ENCODE peak calls at places on chromosomes 5 and 9, in ten cellular contexts. One of them, this sample, is unnamed.

GRCh38 chr5:142600611-142601360 is 85.1 kb downstream of the FGF1 start:
- DNase-seq in ureter: peak
- DNase-seq in activated CD8-positive, alpha-beta T cell treated with anti-CD3 and anti-CD28 coated beads for 36 hours: no peak
- DNase-seq in stimulated activated CD8-positive, alpha-beta memory T cell treated with anti-CD3 and anti-CD28 coated beads, Interleukin-2, amount 100 ng/mL, for 48 hours: no peak
- DNase-seq in mucosa of gallbladder: peak
- DNase-seq in effector memory CD8-positive, alpha-beta T cell: no peak
- DNase-seq in activated CD4-positive, CD25-positive, alpha-beta regulatory T cell treated with anti-CD3 and anti-CD28 coated beads, Interleukin-2, amount 50 U/mL, for 72 hours: no peak
- DNase-seq in astrocyte of the spinal cord: peak
- DNase-seq in tibial artery: peak
- DNase-seq in frontal cortex: no peak
- DNase-seq in this sample: peak

GRCh38 chr9:129281506-129282145 is 103.6 kb upstream of the IER5L start:
- DNase-seq in ureter: peak
- DNase-seq in activated CD8-positive, alpha-beta T cell treated with anti-CD3 and anti-CD28 coated beads for 36 hours: no peak
- DNase-seq in stimulated activated CD8-positive, alpha-beta memory T cell treated with anti-CD3 and anti-CD28 coated beads, Interleukin-2, amount 100 ng/mL, for 48 hours: no peak
- DNase-seq in mucosa of gallbladder: no peak
- DNase-seq in effector memory CD8-positive, alpha-beta T cell: no peak
- DNase-seq in activated CD4-positive, CD25-positive, alpha-beta regulatory T cell treated with anti-CD3 and anti-CD28 coated beads, Interleukin-2, amount 50 U/mL, for 72 hours: peak
- DNase-seq in astrocyte of the spinal cord: no peak
- DNase-seq in tibial artery: peak
- DNase-seq in frontal cortex: no peak
- DNase-seq in this sample: peak

GRCh38 chr9:111056554-111056953 is 18.3 kb upstream of the LPAR1 start:
- DNase-seq in ureter: no peak
- DNase-seq in activated CD8-positive, alpha-beta T cell treated with anti-CD3 and anti-CD28 coated beads for 36 hours: no peak
- DNase-seq in stimulated activated CD8-positive, alpha-beta memory T cell treated with anti-CD3 and anti-CD28 coated beads, Interleukin-2, amount 100 ng/mL, for 48 hours: no peak
- DNase-seq in mucosa of gallbladder: no peak
- DNase-seq in effector memory CD8-positive, alpha-beta T cell: no peak
- DNase-seq in activated CD4-positive, CD25-positive, alpha-beta regulatory T cell treated with anti-CD3 and anti-CD28 coated beads, Interleukin-2, amount 50 U/mL, for 72 hours: no peak
- DNase-seq in astrocyte of the spinal cord: peak
- DNase-seq in tibial artery: no peak
- DNase-seq in frontal cortex: no peak
- DNase-seq in this sample: no peak

GRCh38 chr5:19837536-19838179 is 150.3 kb downstream of the CDH18 start:
- DNase-seq in ureter: no peak
- DNase-seq in activated CD8-positive, alpha-beta T cell treated with anti-CD3 and anti-CD28 coated beads for 36 hours: no peak
- DNase-seq in stimulated activated CD8-positive, alpha-beta memory T cell treated with anti-CD3 and anti-CD28 coated beads, Interleukin-2, amount 100 ng/mL, for 48 hours: no peak
- DNase-seq in mucosa of gallbladder: no peak
- DNase-seq in effector memory CD8-positive, alpha-beta T cell: no peak
- DNase-seq in activated CD4-positive, CD25-positive, alpha-beta regulatory T cell treated with anti-CD3 and anti-CD28 coated beads, Interleukin-2, amount 50 U/mL, for 72 hours: no peak
- DNase-seq in astrocyte of the spinal cord: peak
- DNase-seq in tibial artery: no peak
- DNase-seq in frontal cortex: no peak
- DNase-seq in this sample: no peak

GRCh38 chr5:2369178-2369577 is 382.3 kb downstream of the IRX2 start:
- DNase-seq in ureter: no peak
- DNase-seq in activated CD8-positive, alpha-beta T cell treated with anti-CD3 and anti-CD28 coated beads for 36 hours: no peak
- DNase-seq in stimulated activated CD8-positive, alpha-beta memory T cell treated with anti-CD3 and anti-CD28 coated beads, Interleukin-2, amount 100 ng/mL, for 48 hours: no peak
- DNase-seq in mucosa of gallbladder: no peak
- DNase-seq in effector memory CD8-positive, alpha-beta T cell: no peak
- DNase-seq in activated CD4-positive, CD25-positive, alpha-beta regulatory T cell treated with anti-CD3 and anti-CD28 coated beads, Interleukin-2, amount 50 U/mL, for 72 hours: no peak
- DNase-seq in astrocyte of the spinal cord: no peak
- DNase-seq in tibial artery: no peak
- DNase-seq in frontal cortex: no peak
- DNase-seq in this sample: peak

GRCh38 chr5:149853019-149853648 is 91.5 kb downstream of the PDE6A start:
- DNase-seq in ureter: peak
- DNase-seq in activated CD8-positive, alpha-beta T cell treated with anti-CD3 and anti-CD28 coated beads for 36 hours: peak
- DNase-seq in stimulated activated CD8-positive, alpha-beta memory T cell treated with anti-CD3 and anti-CD28 coated beads, Interleukin-2, amount 100 ng/mL, for 48 hours: peak
- DNase-seq in mucosa of gallbladder: peak
- DNase-seq in effector memory CD8-positive, alpha-beta T cell: peak
- DNase-seq in activated CD4-positive, CD25-positive, alpha-beta regulatory T cell treated with anti-CD3 and anti-CD28 coated beads, Interleukin-2, amount 50 U/mL, for 72 hours: peak
- DNase-seq in astrocyte of the spinal cord: peak
- DNase-seq in tibial artery: peak
- DNase-seq in frontal cortex: peak
- DNase-seq in this sample: peak

GRCh38 chr5:17828709-17829108 is 194.4 kb downstream of the TAF11L14 start:
- DNase-seq in ureter: no peak
- DNase-seq in activated CD8-positive, alpha-beta T cell treated with anti-CD3 and anti-CD28 coated beads for 36 hours: no peak
- DNase-seq in stimulated activated CD8-positive, alpha-beta memory T cell treated with anti-CD3 and anti-CD28 coated beads, Interleukin-2, amount 100 ng/mL, for 48 hours: no peak
- DNase-seq in mucosa of gallbladder: no peak
- DNase-seq in effector memory CD8-positive, alpha-beta T cell: no peak
- DNase-seq in activated CD4-positive, CD25-positive, alpha-beta regulatory T cell treated with anti-CD3 and anti-CD28 coated beads, Interleukin-2, amount 50 U/mL, for 72 hours: no peak
- DNase-seq in astrocyte of the spinal cord: peak
- DNase-seq in tibial artery: no peak
- DNase-seq in frontal cortex: no peak
- DNase-seq in this sample: no peak

GRCh38 chr9:70427161-70427945 is 12.9 kb upstream of the KLF9 start:
- DNase-seq in ureter: no peak
- DNase-seq in activated CD8-positive, alpha-beta T cell treated with anti-CD3 and anti-CD28 coated beads for 36 hours: no peak
- DNase-seq in stimulated activated CD8-positive, alpha-beta memory T cell treated with anti-CD3 and anti-CD28 coated beads, Interleukin-2, amount 100 ng/mL, for 48 hours: no peak
- DNase-seq in mucosa of gallbladder: no peak
- DNase-seq in effector memory CD8-positive, alpha-beta T cell: no peak
- DNase-seq in activated CD4-positive, CD25-positive, alpha-beta regulatory T cell treated with anti-CD3 and anti-CD28 coated beads, Interleukin-2, amount 50 U/mL, for 72 hours: no peak
- DNase-seq in astrocyte of the spinal cord: no peak
- DNase-seq in tibial artery: no peak
- DNase-seq in frontal cortex: no peak
- DNase-seq in this sample: no peak

GRCh38 chr9:37729499-37729898 is 24.1 kb upstream of the TRMT10B start:
- DNase-seq in ureter: peak
- DNase-seq in activated CD8-positive, alpha-beta T cell treated with anti-CD3 and anti-CD28 coated beads for 36 hours: no peak
- DNase-seq in stimulated activated CD8-positive, alpha-beta memory T cell treated with anti-CD3 and anti-CD28 coated beads, Interleukin-2, amount 100 ng/mL, for 48 hours: no peak
- DNase-seq in mucosa of gallbladder: no peak
- DNase-seq in effector memory CD8-positive, alpha-beta T cell: no peak
- DNase-seq in activated CD4-positive, CD25-positive, alpha-beta regulatory T cell treated with anti-CD3 and anti-CD28 coated beads, Interleukin-2, amount 50 U/mL, for 72 hours: no peak
- DNase-seq in astrocyte of the spinal cord: no peak
- DNase-seq in tibial artery: no peak
- DNase-seq in frontal cortex: no peak
- DNase-seq in this sample: no peak

GRCh38 chr9:81798606-81799005 is 109.3 kb upstream of the TLE1 start:
- DNase-seq in ureter: peak
- DNase-seq in activated CD8-positive, alpha-beta T cell treated with anti-CD3 and anti-CD28 coated beads for 36 hours: no peak
- DNase-seq in stimulated activated CD8-positive, alpha-beta memory T cell treated with anti-CD3 and anti-CD28 coated beads, Interleukin-2, amount 100 ng/mL, for 48 hours: no peak
- DNase-seq in mucosa of gallbladder: peak
- DNase-seq in effector memory CD8-positive, alpha-beta T cell: no peak
- DNase-seq in activated CD4-positive, CD25-positive, alpha-beta regulatory T cell treated with anti-CD3 and anti-CD28 coated beads, Interleukin-2, amount 50 U/mL, for 72 hours: no peak
- DNase-seq in astrocyte of the spinal cord: no peak
- DNase-seq in tibial artery: no peak
- DNase-seq in frontal cortex: no peak
- DNase-seq in this sample: no peak

GRCh38 chr9:134759001-134759607 is 117.5 kb downstream of the COL5A1 start:
- DNase-seq in ureter: no peak
- DNase-seq in activated CD8-positive, alpha-beta T cell treated with anti-CD3 and anti-CD28 coated beads for 36 hours: no peak
- DNase-seq in stimulated activated CD8-positive, alpha-beta memory T cell treated with anti-CD3 and anti-CD28 coated beads, Interleukin-2, amount 100 ng/mL, for 48 hours: no peak
- DNase-seq in mucosa of gallbladder: no peak
- DNase-seq in effector memory CD8-positive, alpha-beta T cell: no peak
- DNase-seq in activated CD4-positive, CD25-positive, alpha-beta regulatory T cell treated with anti-CD3 and anti-CD28 coated beads, Interleukin-2, amount 50 U/mL, for 72 hours: no peak
- DNase-seq in astrocyte of the spinal cord: peak
- DNase-seq in tibial artery: no peak
- DNase-seq in frontal cortex: no peak
- DNase-seq in this sample: no peak

GRCh38 chr9:105890046-105890822 is 195.9 kb downstream of the TMEM38B start:
- DNase-seq in ureter: no peak
- DNase-seq in activated CD8-positive, alpha-beta T cell treated with anti-CD3 and anti-CD28 coated beads for 36 hours: no peak
- DNase-seq in stimulated activated CD8-positive, alpha-beta memory T cell treated with anti-CD3 and anti-CD28 coated beads, Interleukin-2, amount 100 ng/mL, for 48 hours: no peak
- DNase-seq in mucosa of gallbladder: no peak
- DNase-seq in effector memory CD8-positive, alpha-beta T cell: no peak
- DNase-seq in activated CD4-positive, CD25-positive, alpha-beta regulatory T cell treated with anti-CD3 and anti-CD28 coated beads, Interleukin-2, amount 50 U/mL, for 72 hours: no peak
- DNase-seq in astrocyte of the spinal cord: peak
- DNase-seq in tibial artery: no peak
- DNase-seq in frontal cortex: no peak
- DNase-seq in this sample: no peak

GRCh38 chr5:111855356-111855755 is 98.4 kb upstream of the NREP start:
- DNase-seq in ureter: no peak
- DNase-seq in activated CD8-positive, alpha-beta T cell treated with anti-CD3 and anti-CD28 coated beads for 36 hours: no peak
- DNase-seq in stimulated activated CD8-positive, alpha-beta memory T cell treated with anti-CD3 and anti-CD28 coated beads, Interleukin-2, amount 100 ng/mL, for 48 hours: no peak
- DNase-seq in mucosa of gallbladder: no peak
- DNase-seq in effector memory CD8-positive, alpha-beta T cell: no peak
- DNase-seq in activated CD4-positive, CD25-positive, alpha-beta regulatory T cell treated with anti-CD3 and anti-CD28 coated beads, Interleukin-2, amount 50 U/mL, for 72 hours: no peak
- DNase-seq in astrocyte of the spinal cord: no peak
- DNase-seq in tibial artery: no peak
- DNase-seq in frontal cortex: no peak
- DNase-seq in this sample: no peak

GRCh38 chr5:62718368-62718767 is 139.7 kb downstream of the LRRC70 start:
- DNase-seq in ureter: no peak
- DNase-seq in activated CD8-positive, alpha-beta T cell treated with anti-CD3 and anti-CD28 coated beads for 36 hours: no peak
- DNase-seq in stimulated activated CD8-positive, alpha-beta memory T cell treated with anti-CD3 and anti-CD28 coated beads, Interleukin-2, amount 100 ng/mL, for 48 hours: no peak
- DNase-seq in mucosa of gallbladder: no peak
- DNase-seq in effector memory CD8-positive, alpha-beta T cell: no peak
- DNase-seq in activated CD4-positive, CD25-positive, alpha-beta regulatory T cell treated with anti-CD3 and anti-CD28 coated beads, Interleukin-2, amount 50 U/mL, for 72 hours: no peak
- DNase-seq in astrocyte of the spinal cord: no peak
- DNase-seq in tibial artery: no peak
- DNase-seq in frontal cortex: no peak
- DNase-seq in this sample: no peak

GRCh38 chr5:64766105-64766504 is 2.4 kb downstream of the SREK1IP1 start:
- DNase-seq in ureter: no peak
- DNase-seq in activated CD8-positive, alpha-beta T cell treated with anti-CD3 and anti-CD28 coated beads for 36 hours: no peak
- DNase-seq in stimulated activated CD8-positive, alpha-beta memory T cell treated with anti-CD3 and anti-CD28 coated beads, Interleukin-2, amount 100 ng/mL, for 48 hours: no peak
- DNase-seq in mucosa of gallbladder: no peak
- DNase-seq in effector memory CD8-positive, alpha-beta T cell: no peak
- DNase-seq in activated CD4-positive, CD25-positive, alpha-beta regulatory T cell treated with anti-CD3 and anti-CD28 coated beads, Interleukin-2, amount 50 U/mL, for 72 hours: no peak
- DNase-seq in astrocyte of the spinal cord: no peak
- DNase-seq in tibial artery: no peak
- DNase-seq in frontal cortex: no peak
- DNase-seq in this sample: no peak

GRCh38 chr9:69180670-69181069 is 6.6 kb downstream of the TJP2 start:
- DNase-seq in ureter: peak
- DNase-seq in activated CD8-positive, alpha-beta T cell treated with anti-CD3 and anti-CD28 coated beads for 36 hours: peak
- DNase-seq in stimulated activated CD8-positive, alpha-beta memory T cell treated with anti-CD3 and anti-CD28 coated beads, Interleukin-2, amount 100 ng/mL, for 48 hours: no peak
- DNase-seq in mucosa of gallbladder: peak
- DNase-seq in effector memory CD8-positive, alpha-beta T cell: no peak
- DNase-seq in activated CD4-positive, CD25-positive, alpha-beta regulatory T cell treated with anti-CD3 and anti-CD28 coated beads, Interleukin-2, amount 50 U/mL, for 72 hours: no peak
- DNase-seq in astrocyte of the spinal cord: peak
- DNase-seq in tibial artery: peak
- DNase-seq in frontal cortex: no peak
- DNase-seq in this sample: no peak

GRCh38 chr9:88905506-88905905 is 85.8 kb upstream of the S1PR3 start:
- DNase-seq in ureter: no peak
- DNase-seq in activated CD8-positive, alpha-beta T cell treated with anti-CD3 and anti-CD28 coated beads for 36 hours: no peak
- DNase-seq in stimulated activated CD8-positive, alpha-beta memory T cell treated with anti-CD3 and anti-CD28 coated beads, Interleukin-2, amount 100 ng/mL, for 48 hours: no peak
- DNase-seq in mucosa of gallbladder: no peak
- DNase-seq in effector memory CD8-positive, alpha-beta T cell: no peak
- DNase-seq in activated CD4-positive, CD25-positive, alpha-beta regulatory T cell treated with anti-CD3 and anti-CD28 coated beads, Interleukin-2, amount 50 U/mL, for 72 hours: no peak
- DNase-seq in astrocyte of the spinal cord: peak
- DNase-seq in tibial artery: no peak
- DNase-seq in frontal cortex: no peak
- DNase-seq in this sample: no peak

GRCh38 chr5:3324421-3325101 is 271.1 kb upstream of the IRX1 start:
- DNase-seq in ureter: no peak
- DNase-seq in activated CD8-positive, alpha-beta T cell treated with anti-CD3 and anti-CD28 coated beads for 36 hours: peak
- DNase-seq in stimulated activated CD8-positive, alpha-beta memory T cell treated with anti-CD3 and anti-CD28 coated beads, Interleukin-2, amount 100 ng/mL, for 48 hours: no peak
- DNase-seq in mucosa of gallbladder: no peak
- DNase-seq in effector memory CD8-positive, alpha-beta T cell: no peak
- DNase-seq in activated CD4-positive, CD25-positive, alpha-beta regulatory T cell treated with anti-CD3 and anti-CD28 coated beads, Interleukin-2, amount 50 U/mL, for 72 hours: no peak
- DNase-seq in astrocyte of the spinal cord: no peak
- DNase-seq in tibial artery: peak
- DNase-seq in frontal cortex: no peak
- DNase-seq in this sample: no peak

GRCh38 chr5:173396311-173396993 is 68.2 kb upstream of the STC2 start:
- DNase-seq in ureter: no peak
- DNase-seq in activated CD8-positive, alpha-beta T cell treated with anti-CD3 and anti-CD28 coated beads for 36 hours: peak
- DNase-seq in stimulated activated CD8-positive, alpha-beta memory T cell treated with anti-CD3 and anti-CD28 coated beads, Interleukin-2, amount 100 ng/mL, for 48 hours: no peak
- DNase-seq in mucosa of gallbladder: no peak
- DNase-seq in effector memory CD8-positive, alpha-beta T cell: no peak
- DNase-seq in activated CD4-positive, CD25-positive, alpha-beta regulatory T cell treated with anti-CD3 and anti-CD28 coated beads, Interleukin-2, amount 50 U/mL, for 72 hours: no peak
- DNase-seq in astrocyte of the spinal cord: no peak
- DNase-seq in tibial artery: no peak
- DNase-seq in frontal cortex: no peak
- DNase-seq in this sample: no peak

GRCh38 chr5:84430863-84431663 is 46.4 kb upstream of the EDIL3 start:
- DNase-seq in ureter: no peak
- DNase-seq in activated CD8-positive, alpha-beta T cell treated with anti-CD3 and anti-CD28 coated beads for 36 hours: no peak
- DNase-seq in stimulated activated CD8-positive, alpha-beta memory T cell treated with anti-CD3 and anti-CD28 coated beads, Interleukin-2, amount 100 ng/mL, for 48 hours: no peak
- DNase-seq in mucosa of gallbladder: no peak
- DNase-seq in effector memory CD8-positive, alpha-beta T cell: no peak
- DNase-seq in activated CD4-positive, CD25-positive, alpha-beta regulatory T cell treated with anti-CD3 and anti-CD28 coated beads, Interleukin-2, amount 50 U/mL, for 72 hours: no peak
- DNase-seq in astrocyte of the spinal cord: no peak
- DNase-seq in tibial artery: no peak
- DNase-seq in frontal cortex: no peak
- DNase-seq in this sample: no peak

GRCh38 chr9:37455884-37456647 is 9.2 kb downstream of the ZBTB5 start:
- DNase-seq in ureter: no peak
- DNase-seq in activated CD8-positive, alpha-beta T cell treated with anti-CD3 and anti-CD28 coated beads for 36 hours: no peak
- DNase-seq in stimulated activated CD8-positive, alpha-beta memory T cell treated with anti-CD3 and anti-CD28 coated beads, Interleukin-2, amount 100 ng/mL, for 48 hours: no peak
- DNase-seq in mucosa of gallbladder: no peak
- DNase-seq in effector memory CD8-positive, alpha-beta T cell: no peak
- DNase-seq in activated CD4-positive, CD25-positive, alpha-beta regulatory T cell treated with anti-CD3 and anti-CD28 coated beads, Interleukin-2, amount 50 U/mL, for 72 hours: no peak
- DNase-seq in astrocyte of the spinal cord: no peak
- DNase-seq in tibial artery: no peak
- DNase-seq in frontal cortex: no peak
- DNase-seq in this sample: no peak